ENCODE peak calls at places on chromosomes 13 and 19, in five cellular contexts. One of them, this sample, is unnamed.

GRCh38 chr19:40239415-40240226 is 13.1 kb upstream of the CCNP start:
- DNase-seq in substantia nigra: no peak
- DNase-seq in SW480: no peak
- DNase-seq in cardiac muscle cell: no peak
- DNase-seq in H54: no peak
- DNase-seq in this sample: no peak

GRCh38 chr13:102807699-102808098 is 8.8 kb downstream of the BIVM start:
- DNase-seq in substantia nigra: no peak
- DNase-seq in SW480: no peak
- DNase-seq in cardiac muscle cell: no peak
- DNase-seq in H54: no peak
- DNase-seq in this sample: no peak

GRCh38 chr13:61927648-61928047 is 512.0 kb upstream of the PCDH20 start:
- DNase-seq in substantia nigra: no peak
- DNase-seq in SW480: no peak
- DNase-seq in cardiac muscle cell: no peak
- DNase-seq in H54: no peak
- DNase-seq in this sample: no peak

GRCh38 chr13:47869780-47870179 is 131.3 kb downstream of the SUCLA2 start:
- DNase-seq in substantia nigra: no peak
- DNase-seq in SW480: no peak
- DNase-seq in cardiac muscle cell: no peak
- DNase-seq in H54: no peak
- DNase-seq in this sample: no peak

GRCh38 chr13:112783135-112783945 is 93.5 kb downstream of the ATP11A start:
- DNase-seq in substantia nigra: no peak
- DNase-seq in SW480: no peak
- DNase-seq in cardiac muscle cell: no peak
- DNase-seq in H54: no peak
- DNase-seq in this sample: peak

GRCh38 chr19:45216677-45217076 is 28.5 kb downstream of the EXOC3L2 start:
- DNase-seq in substantia nigra: no peak
- DNase-seq in SW480: no peak
- DNase-seq in cardiac muscle cell: no peak
- DNase-seq in H54: no peak
- DNase-seq in this sample: no peak

GRCh38 chr19:44025217-44025936 is at the start of gene ZNF222:
- DNase-seq in substantia nigra: peak
- DNase-seq in SW480: peak
- DNase-seq in cardiac muscle cell: peak
- DNase-seq in H54: peak
- DNase-seq in this sample: peak

GRCh38 chr13:108195861-108196260 is 19.5 kb downstream of the LIG4 start:
- DNase-seq in substantia nigra: no peak
- DNase-seq in SW480: no peak
- DNase-seq in cardiac muscle cell: no peak
- DNase-seq in H54: no peak
- DNase-seq in this sample: peak

GRCh38 chr13:66780814-66781213 is 449.3 kb downstream of the PCDH9 start:
- DNase-seq in substantia nigra: no peak
- DNase-seq in SW480: no peak
- DNase-seq in cardiac muscle cell: no peak
- DNase-seq in H54: no peak
- DNase-seq in this sample: no peak